ENCODE peak calls at places on chromosomes 16 and 17, in five cellular contexts. O is NCI-H1092, H is cardiac muscle cell, B is mammary epithelial cell, M is H54. Q is an unnamed sample.

GRCh38 chr16:88346680-88347505 is 35.9 kb upstream of the ZNF469 start:
- DNase-seq in H (no peak), B (no peak), O (no peak), M (no peak), Q (no peak)

GRCh38 chr17:73902416-73903181 is 258.4 kb upstream of the SDK2 start:
- DNase-seq in O (peak; percentile 61), H (peak; percentile 5), B (no peak), M (no peak), Q (no peak)

GRCh38 chr17:9343513-9343912 is 232.1 kb downstream of the STX8 start:
- DNase-seq in B (no peak), M (no peak), H (peak; percentile 75), O (no peak), Q (no peak)

GRCh38 chr17:46046957-46047356 is 47.9 kb downstream of the STH start:
- DNase-seq in M (no peak), H (no peak), B (no peak), O (no peak), Q (no peak)

GRCh38 chr17:69525920-69526841 is 111.7 kb downstream of the MAP2K6 start:
- DNase-seq in M (no peak), B (peak; percentile 52), H (peak; percentile 74), O (peak; percentile 8), Q (peak; percentile 62)

GRCh38 chr17:50127661-50128361 is 2.1 kb downstream of the SAMD14 start:
- DNase-seq in H (no peak), B (peak; percentile 57), O (no peak), M (no peak), Q (no peak)

GRCh38 chr16:526181-527014 is 1.1 kb upstream of the CAPN15 start:
- DNase-seq in M (no peak), O (no peak), H (peak; percentile 92), B (peak; percentile 37), Q (no peak)

GRCh38 chr17:57499648-57500049 is 243.3 kb downstream of the MSI2 start:
- DNase-seq in M (no peak), O (no peak), H (no peak), B (no peak), Q (no peak)

GRCh38 chr17:80847506-80848230 is 144.0 kb upstream of the CHMP6 start:
- DNase-seq in M (no peak), O (no peak), H (no peak), B (no peak), Q (no peak)

GRCh38 chr16:79170565-79171242 is 429.8 kb downstream of the MAF start:
- DNase-seq in B (no peak), O (no peak), M (no peak), H (no peak), Q (no peak)

GRCh38 chr17:10698116-10698818 is 873 bp downstream of the ADPRM start:
- DNase-seq in O (no peak), H (no peak), M (no peak), B (peak; percentile 14), Q (no peak)

GRCh38 chr17:51703364-51704341 is 443.3 kb downstream of the UTP18 start:
- DNase-seq in O (no peak), M (peak; percentile 26), H (no peak), B (peak; percentile 77), Q (peak; percentile 22)

GRCh38 chr16:81645925-81646324 is 133.2 kb upstream of the PLCG2 start:
- DNase-seq in H (no peak), M (no peak), O (no peak), B (no peak), Q (no peak)

GRCh38 chr16:60027351-60027750 is 1293.2 kb upstream of the GOT2 start:
- DNase-seq in H (no peak), O (no peak), M (no peak), B (no peak), Q (no peak)

GRCh38 chr17:75238684-75239191 is 22.7 kb downstream of the GGA3 start:
- DNase-seq in H (peak; percentile 68), B (peak; percentile 46), O (peak; percentile 11), M (peak; percentile 87), Q (peak; percentile 65)

GRCh38 chr17:63842173-63842539 is 329 bp downstream of the SMARCD2 start:
- DNase-seq in O (no peak), B (no peak), H (no peak), M (no peak), Q (no peak)

GRCh38 chr17:46115687-46116086 is 77.5 kb downstream of the KANSL1 start:
- DNase-seq in H (no peak), M (no peak), O (no peak), B (no peak), Q (no peak)

GRCh38 chr17:8946476-8946875 is 19.0 kb downstream of the PIK3R5 start:
- DNase-seq in O (no peak), M (no peak), B (peak; percentile 57), H (no peak), Q (no peak)

GRCh38 chr17:22221344-22221743 is 529.0 kb downstream of the KCNJ18 start:
- DNase-seq in H (no peak), O (no peak), M (no peak), B (no peak), Q (no peak)

Q was measured in NCI-H460.